ENCODE peak calls at places on chromosomes 2 and 18, in seven cellular contexts. Q is ovary, A is caudate nucleus, T is GM12892, R is frontal cortex, U is hepatocyte, W is T-helper 9 cell. X is an unnamed sample.

GRCh38 chr2:44700824-44701223 is 240.7 kb upstream of the SIX3 start:
- DNase-seq in T (no peak), A (no peak), Q (no peak), W (no peak), U (no peak), R (no peak), X (no peak)

GRCh38 chr18:8816805-8817204 is 111.4 kb downstream of the MTCL1 start:
- DNase-seq in Q (no peak), W (no peak), A (no peak), T (no peak), U (no peak), R (no peak), X (no peak)

GRCh38 chr2:55422876-55423275 is 3.2 kb upstream of the CCDC88A start:
- DNase-seq in U (no peak), T (no peak), W (no peak), Q (no peak), R (no peak), A (no peak), X (no peak)

GRCh38 chr2:240733803-240734495 is 42.3 kb downstream of the AQP12A start:
- DNase-seq in Q (no peak), R (no peak), A (no peak), W (peak), T (no peak), U (no peak), X (no peak)

GRCh38 chr18:46343940-46344372 is 239.8 kb downstream of the HAUS1 start:
- DNase-seq in A (no peak), W (peak), T (peak), Q (no peak), R (peak), U (peak), X (peak)

GRCh38 chr2:162629499-162629898 is 209.1 kb downstream of the KCNH7 start:
- DNase-seq in W (no peak), A (no peak), Q (no peak), T (no peak), R (no peak), U (no peak), X (no peak)

GRCh38 chr2:860259-860855 is 90.3 kb upstream of the SNTG2 start:
- DNase-seq in A (no peak), R (no peak), Q (no peak), U (no peak), T (no peak), W (no peak), X (peak)

GRCh38 chr2:63789318-63790051 is 52.2 kb upstream of the UGP2 start:
- DNase-seq in Q (no peak), W (no peak), U (no peak), R (no peak), T (no peak), A (no peak), X (no peak)

GRCh38 chr2:233656443-233656842 is 15.3 kb upstream of the UGT1A9 start:
- DNase-seq in T (no peak), W (no peak), R (no peak), A (no peak), Q (no peak), U (no peak), X (no peak)

GRCh38 chr18:58862851-58863538 is 1.7 kb upstream of the ZNF532 start:
- DNase-seq in U (peak), R (peak), W (no peak), Q (peak), A (peak), T (peak), X (no peak)

GRCh38 chr2:176652300-176653182 is 383.3 kb downstream of the MTX2 start:
- DNase-seq in A (no peak), Q (no peak), U (peak), T (no peak), W (no peak), R (peak), X (no peak)

GRCh38 chr2:67825476-67825875 is 237.3 kb downstream of the C1D start:
- DNase-seq in W (no peak), R (no peak), U (no peak), Q (no peak), T (no peak), A (no peak), X (no peak)

GRCh38 chr2:5596848-5597247 is 95.3 kb upstream of the SOX11 start:
- DNase-seq in W (no peak), U (no peak), Q (no peak), A (no peak), R (no peak), T (no peak), X (no peak)

GRCh38 chr2:23940262-23940975 is at the start of gene UBXN2A:
- DNase-seq in A (peak), Q (peak), R (peak), U (peak), W (peak), T (peak), X (peak)

GRCh38 chr2:34096552-34097171 is 497.6 kb upstream of the FAM98A start:
- DNase-seq in T (no peak), U (peak), Q (no peak), A (no peak), W (peak), R (peak), X (peak)

GRCh38 chr2:186950694-186951093 is 101.7 kb upstream of the ZSWIM2 start:
- DNase-seq in Q (no peak), U (no peak), T (no peak), R (no peak), A (no peak), W (no peak), X (no peak)

GRCh38 chr2:128538401-128538800 is 219.7 kb upstream of the HS6ST1 start:
- DNase-seq in U (no peak), T (no peak), A (no peak), W (no peak), Q (no peak), R (no peak), X (no peak)